ENCODE peak calls at places on chromosomes 4 and X, in four cellular contexts. B is nephron progenitor cell, D is glutamatergic neuron, Y is Peyer's patch. O is an unnamed sample.

GRCh38 chr4:150938873-150939499 is 76.1 kb downstream of the LRBA start:
- DNase-seq in B (no peak), D (no peak), Y (no peak), O (no peak)

GRCh38 chrX:120761810-120762209 is 113.9 kb downstream of the CT47B1 start:
- DNase-seq in B (no peak), D (no peak), Y (no peak), O (no peak)

GRCh38 chrX:13898084-13898483 is 81.2 kb upstream of the GPM6B start:
- DNase-seq in B (peak), D (peak), Y (no peak), O (peak)

GRCh38 chr4:55184600-55185523 is 59.5 kb upstream of the KDR start:
- DNase-seq in B (no peak), D (no peak), Y (peak), O (no peak)

GRCh38 chrX:136162827-136163427 is 15.6 kb downstream of the FHL1 start:
- DNase-seq in B (peak), D (peak), Y (peak), O (peak)

GRCh38 chr4:33297091-33297490 is 2576.9 kb downstream of the PCDH7 start:
- DNase-seq in B (no peak), D (no peak), Y (no peak), O (no peak)

GRCh38 chr4:78732332-78733104 is 43.6 kb upstream of the BMP2K start:
- DNase-seq in B (no peak), D (no peak), Y (no peak), O (no peak)

GRCh38 chr4:98754736-98755135 is 96.3 kb upstream of the TSPAN5 start:
- DNase-seq in B (no peak), D (no peak), Y (no peak), O (no peak)

GRCh38 chr4:33482773-33483172 is 2761.5 kb downstream of the ARAP2 start:
- DNase-seq in B (no peak), D (no peak), Y (no peak), O (no peak)

GRCh38 chr4:15784959-15785634 is 7.0 kb downstream of the CD38 start:
- DNase-seq in B (no peak), D (no peak), Y (peak), O (no peak)

GRCh38 chr4:52903273-52903672 is 41.2 kb downstream of the RASL11B start:
- DNase-seq in B (no peak), D (no peak), Y (no peak), O (no peak)

GRCh38 chr4:181566490-181566889 is 676.7 kb upstream of the TENM3 start:
- DNase-seq in B (no peak), D (peak), Y (no peak), O (no peak)

GRCh38 chr4:124997124-124997523 is 284.6 kb upstream of the ANKRD50 start:
- DNase-seq in B (no peak), D (no peak), Y (no peak), O (no peak)

GRCh38 chrX:41720125-41720780 is 3.7 kb upstream of the GPR82 start:
- DNase-seq in B (no peak), D (no peak), Y (peak), O (no peak)

GRCh38 chrX:15579778-15580747 is 20.7 kb downstream of the ACE2 start:
- DNase-seq in B (no peak), D (no peak), Y (peak), O (no peak)

GRCh38 chrX:69285881-69286545 is 120.8 kb upstream of the PJA1 start:
- DNase-seq in B (peak), D (peak), Y (peak), O (peak)

GRCh38 chr4:39466747-39467146 is 7.9 kb downstream of the LIAS start:
- DNase-seq in B (no peak), D (no peak), Y (no peak), O (no peak)

GRCh38 chrX:70128071-70128470 is 5.2 kb upstream of the IGBP1 start:
- DNase-seq in B (no peak), D (peak), Y (no peak), O (no peak)

GRCh38 chrX:151974336-151975227 is at the start of gene GABRE:
- DNase-seq in B (peak), D (peak), Y (peak), O (peak)

GRCh38 chrX:70226048-70226447 is 8.4 kb upstream of the AWAT1 start:
- DNase-seq in B (no peak), D (no peak), Y (no peak), O (no peak)

GRCh38 chrX:135625995-135626394 is 87.4 kb upstream of the CT45A1 start:
- DNase-seq in B (no peak), D (no peak), Y (no peak), O (peak)

DNA sequence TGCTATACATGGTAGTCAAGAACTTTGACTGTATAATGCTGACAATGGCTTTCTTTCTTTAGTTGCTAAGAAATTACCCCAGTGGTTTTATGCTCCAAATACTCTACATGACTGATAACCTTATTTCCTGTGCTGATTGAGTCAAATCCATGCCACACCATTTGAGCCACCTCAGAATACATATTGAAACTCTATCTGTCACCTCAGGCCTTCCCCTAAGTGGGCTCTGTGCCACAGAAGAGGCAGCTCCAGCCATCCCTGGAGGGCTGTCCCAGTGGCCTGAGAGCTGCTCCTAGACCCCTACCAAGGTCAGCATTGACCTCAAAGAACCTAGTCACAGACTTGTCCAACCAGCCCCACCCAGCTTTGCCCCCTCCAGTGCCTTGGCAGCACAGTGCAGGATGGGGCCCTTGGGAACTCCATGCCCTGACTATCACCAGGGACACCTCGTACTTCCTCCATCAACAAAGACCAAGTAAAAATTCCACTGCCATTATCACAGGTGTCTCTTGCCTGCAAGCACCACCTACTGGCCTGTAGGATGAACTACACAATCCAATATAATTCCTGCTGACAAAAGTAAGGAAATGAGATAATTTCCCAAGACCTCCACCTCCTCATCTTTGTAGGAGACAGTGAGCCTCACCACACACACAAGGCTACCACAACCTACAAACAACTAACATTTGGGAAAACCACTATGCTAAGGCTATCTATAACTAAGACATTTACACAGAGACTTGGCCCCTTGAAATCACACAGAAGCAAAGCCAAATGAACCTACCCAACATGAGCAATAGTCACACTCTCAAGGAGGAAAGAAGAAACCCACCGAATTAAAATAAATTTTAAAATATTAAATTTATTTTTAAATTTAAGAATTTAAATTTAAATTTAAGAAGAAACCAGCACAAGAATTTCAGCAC is 239.9 kb downstream of the NKX6-1 start:
- DNase-seq in B (no peak), D (no peak), Y (no peak), O (no peak)
- TF ChIP-seq CTCF in B (no peak), D (peak), Y (peak), O (peak)

GRCh38 chr4:61886180-61886579 is 686.1 kb downstream of the ADGRL3 start:
- DNase-seq in B (no peak), D (no peak), Y (no peak), O (no peak)
- TF ChIP-seq CTCF in B (no peak), D (no peak), Y (no peak), O (no peak)

DNA sequence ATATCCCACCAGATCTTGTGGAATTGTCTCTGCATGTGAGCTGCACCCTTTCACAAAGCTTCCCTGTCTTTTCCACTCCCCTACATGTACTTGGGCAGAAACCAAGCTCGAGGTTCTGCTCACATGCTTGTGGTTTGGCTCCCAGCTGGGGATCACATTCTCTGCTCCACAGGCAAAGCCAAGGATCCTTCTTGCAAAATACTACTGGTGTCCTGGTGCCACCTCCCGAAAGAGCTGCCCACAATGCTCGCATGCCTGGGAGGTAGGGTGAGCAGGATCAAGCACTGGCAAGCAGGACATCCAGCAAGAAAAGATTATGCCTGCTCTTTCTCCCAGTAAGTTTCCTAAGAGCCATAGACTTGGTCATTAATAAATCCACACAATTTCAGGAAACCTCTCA is 45.1 kb upstream of the PPARGC1A start:
- DNase-seq in B (no peak), D (no peak), Y (no peak), O (no peak)
- TF ChIP-seq CTCF in B (no peak), D (no peak), Y (no peak), O (no peak)

DNA sequence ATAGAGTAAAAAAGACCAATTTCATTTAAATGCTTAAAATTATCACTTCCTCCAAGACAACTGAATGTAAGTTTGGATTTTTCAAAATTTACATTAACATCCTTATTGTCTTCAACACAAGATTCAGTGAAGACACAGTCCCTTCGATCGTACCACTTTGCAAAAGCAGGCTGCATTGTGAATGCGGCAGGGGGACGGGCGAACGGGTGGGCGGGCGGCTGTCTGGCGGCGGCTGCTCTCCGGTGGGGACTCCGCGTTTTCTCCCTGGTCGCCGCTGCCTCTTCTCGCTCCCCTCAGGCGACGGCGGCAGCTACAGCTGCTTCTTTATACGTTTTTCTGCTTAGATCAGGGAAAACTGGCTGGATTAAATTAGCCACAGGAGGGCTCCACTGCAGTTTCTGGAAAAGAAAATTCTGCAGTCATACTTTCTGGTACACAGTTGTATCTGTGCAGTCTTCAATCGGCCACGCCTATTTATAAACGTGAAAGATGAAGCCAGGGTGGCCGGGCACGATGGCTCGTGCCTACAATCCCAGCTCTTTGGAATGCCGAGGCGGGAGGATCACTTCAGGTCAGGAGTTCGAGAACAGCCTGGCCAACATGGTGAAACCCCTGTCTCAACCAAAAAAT is 33.9 kb upstream of the HPF1 start:
- DNase-seq in B (peak), D (peak), Y (no peak), O (peak)
- TF ChIP-seq CTCF in B (peak), D (peak), Y (peak), O (peak)

DNA sequence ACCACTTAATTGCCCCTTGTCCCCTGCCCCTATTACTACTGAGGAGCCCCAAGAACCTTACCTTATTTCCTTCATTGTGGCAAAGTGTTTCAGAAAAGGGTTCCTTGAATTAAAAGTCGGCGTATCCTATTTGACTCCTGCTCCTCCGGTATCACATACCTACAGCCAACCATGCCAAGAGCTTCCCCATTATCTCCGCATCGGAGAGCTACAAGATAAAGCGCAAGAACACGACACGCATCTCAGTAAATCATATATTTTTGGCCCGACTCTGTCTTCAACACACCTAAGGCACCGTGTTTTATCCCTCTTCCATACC is 560 bp upstream of the THAP9 start:
- DNase-seq in B (no peak), D (no peak), Y (no peak), O (no peak)
- TF ChIP-seq CTCF in B (no peak), D (no peak), Y (no peak), O (no peak)

DNA sequence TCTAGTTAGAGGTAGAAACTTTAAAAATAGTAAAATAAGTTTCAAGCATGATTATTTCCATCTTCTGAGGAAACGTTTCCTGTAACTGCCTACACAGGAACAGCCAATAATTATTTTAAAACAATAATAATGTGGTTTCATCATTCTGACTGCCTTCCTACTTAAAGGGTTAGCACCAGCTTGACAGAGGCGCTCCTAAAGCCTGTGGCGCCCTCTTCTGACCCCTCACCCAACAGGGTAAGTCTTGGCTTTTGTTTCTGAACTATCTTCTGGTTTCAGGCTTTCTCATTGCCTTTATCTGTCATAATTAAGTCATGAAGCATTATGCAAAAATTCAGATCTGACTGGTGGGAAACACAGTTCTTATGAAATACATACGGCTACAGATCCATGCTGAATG is 96.7 kb downstream of the ITM2A start:
- DNase-seq in B (peak), D (peak), Y (peak), O (peak)
- TF ChIP-seq CTCF in B (peak), D (no peak), Y (peak), O (no peak)

GRCh38 chr4:6608758-6609414 is 31.6 kb upstream of the MRFAP1 start:
- DNase-seq in B (peak), D (peak), Y (no peak), O (peak)
- TF ChIP-seq CTCF in B (no peak), D (no peak), Y (no peak), O (no peak)

GRCh38 chrX:7828594-7828993 is 14.4 kb upstream of the VCX start:
- DNase-seq in B (no peak), D (no peak), Y (no peak), O (no peak)
- TF ChIP-seq CTCF in B (peak), D (no peak), Y (peak), O (no peak)

GRCh38 chrX:149491812-149492211 is 13.3 kb downstream of the IDS start:
- DNase-seq in B (no peak), D (no peak), Y (peak), O (no peak)

GRCh38 chrX:149490100-149490499 is 15.0 kb downstream of the IDS start:
- DNase-seq in B (no peak), D (no peak), Y (no peak), O (no peak)

DNA sequence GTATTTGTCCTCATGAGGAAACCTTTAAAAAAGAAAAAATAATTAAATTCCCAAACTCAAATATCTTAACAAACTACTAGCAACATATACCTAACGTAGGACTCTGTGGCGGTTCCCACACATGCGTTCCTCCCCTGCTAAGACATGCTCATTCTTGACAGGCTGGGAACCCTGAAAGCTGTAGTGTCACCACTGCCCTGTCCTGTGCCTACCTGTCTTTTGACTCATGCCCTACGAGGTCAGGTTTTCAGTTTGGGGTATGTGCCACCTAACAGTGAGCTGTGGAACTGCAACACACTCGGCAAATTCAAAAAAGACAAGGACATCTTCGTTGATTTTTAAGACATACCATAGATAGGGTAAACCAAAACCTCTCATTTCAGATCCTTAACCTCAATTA is 17.8 kb downstream of the IDS start:
- DNase-seq in B (no peak), D (no peak), Y (no peak), O (no peak)
- TF ChIP-seq CTCF in B (no peak), D (peak), Y (peak), O (no peak)

GRCh38 chr4:174038481-174038880 is 245.0 kb downstream of the FBXO8 start:
- DNase-seq in B (no peak), D (no peak), Y (no peak), O (no peak)
- TF ChIP-seq CTCF in B (no peak), D (no peak), Y (no peak), O (no peak)

O was measured in endothelial cell.